ENCODE peak calls at places on chromosomes 12 and 14, in five cellular contexts. Z is A549, I is Panc1, H is SK-N-SH, R is K562. W is an unnamed sample.

GRCh38 chr14:37697489-37698121 is 102.2 kb downstream of the TTC6 start:
- DNase-seq in Z (peak), I (no peak), H (no peak), R (no peak), W (no peak)

GRCh38 chr14:95140060-95140858 is 17.1 kb downstream of the DICER1 start:
- DNase-seq in Z (no peak), I (no peak), H (no peak), R (no peak), W (no peak)

GRCh38 chr14:94926176-94926575 is 156.3 kb upstream of the GSC start:
- DNase-seq in Z (no peak), I (no peak), H (no peak), R (no peak), W (no peak)

GRCh38 chr14:93543766-93544165 is 113.0 kb downstream of the UNC79 start:
- DNase-seq in Z (peak), I (no peak), H (peak), R (peak), W (peak)

GRCh38 chr12:6635856-6636521 is at the start of gene LPAR5:
- DNase-seq in Z (peak), I (no peak), H (peak), R (peak), W (peak)

GRCh38 chr14:95433094-95433478 is 83.4 kb downstream of the SYNE3 start:
- DNase-seq in Z (no peak), I (no peak), H (no peak), R (no peak), W (no peak)

GRCh38 chr12:60191676-60192359 is 596.0 kb downstream of the SLC16A7 start:
- DNase-seq in Z (no peak), I (no peak), H (no peak), R (no peak), W (no peak)

GRCh38 chr12:22625671-22626251 is 790 bp downstream of the ETNK1 start:
- DNase-seq in Z (peak), I (no peak), H (peak), R (peak), W (peak)

GRCh38 chr12:118035194-118036041 is 18.9 kb downstream of the RFC5 start:
- DNase-seq in Z (peak), I (no peak), H (peak), R (no peak), W (no peak)

GRCh38 chr12:81329088-81329487 is 251.2 kb downstream of the ACSS3 start:
- DNase-seq in Z (peak), I (no peak), H (no peak), R (no peak), W (peak)

GRCh38 chr12:82740129-82741000 is 53.7 kb downstream of the TMTC2 start:
- DNase-seq in Z (peak), I (peak), H (no peak), R (no peak), W (peak)

GRCh38 chr14:50333010-50333409 is 20.9 kb downstream of the DMAC2L start:
- DNase-seq in Z (no peak), I (no peak), H (no peak), R (no peak), W (peak)

GRCh38 chr14:74064883-74065282 is 19.4 kb downstream of the ALDH6A1 start:
- DNase-seq in Z (no peak), I (no peak), H (no peak), R (no peak), W (no peak)

GRCh38 chr12:21438643-21439042 is 1.2 kb downstream of the PYROXD1 start:
- DNase-seq in Z (peak), I (no peak), H (no peak), R (peak), W (no peak)
- H3K4me3 ChIP-seq in Z (peak), I (peak), H (peak), R (peak), W (peak)

GRCh38 chr12:52414936-52415335 is 8.8 kb upstream of the KRT82 start:
- DNase-seq in Z (no peak), I (no peak), H (no peak), R (no peak), W (no peak)
- TF ChIP-seq REST in Z (no peak), I (no peak), H (no peak), R (no peak), W (no peak)

GRCh38 chr12:57888407-57889157 is 42.1 kb upstream of the CTDSP2 start:
- DNase-seq in Z (no peak), I (no peak), H (no peak), R (no peak), W (peak)

GRCh38 chr12:57889541-57889989 is 43.0 kb upstream of the CTDSP2 start:
- DNase-seq in Z (no peak), I (no peak), H (no peak), R (no peak), W (no peak)

GRCh38 chr12:57886590-57887363 is 40.2 kb upstream of the CTDSP2 start:
- DNase-seq in Z (no peak), I (no peak), H (no peak), R (no peak), W (no peak)

GRCh38 chr12:57885207-57885606 is 38.7 kb upstream of the CTDSP2 start:
- DNase-seq in Z (no peak), I (no peak), H (no peak), R (no peak), W (no peak)

DNA sequence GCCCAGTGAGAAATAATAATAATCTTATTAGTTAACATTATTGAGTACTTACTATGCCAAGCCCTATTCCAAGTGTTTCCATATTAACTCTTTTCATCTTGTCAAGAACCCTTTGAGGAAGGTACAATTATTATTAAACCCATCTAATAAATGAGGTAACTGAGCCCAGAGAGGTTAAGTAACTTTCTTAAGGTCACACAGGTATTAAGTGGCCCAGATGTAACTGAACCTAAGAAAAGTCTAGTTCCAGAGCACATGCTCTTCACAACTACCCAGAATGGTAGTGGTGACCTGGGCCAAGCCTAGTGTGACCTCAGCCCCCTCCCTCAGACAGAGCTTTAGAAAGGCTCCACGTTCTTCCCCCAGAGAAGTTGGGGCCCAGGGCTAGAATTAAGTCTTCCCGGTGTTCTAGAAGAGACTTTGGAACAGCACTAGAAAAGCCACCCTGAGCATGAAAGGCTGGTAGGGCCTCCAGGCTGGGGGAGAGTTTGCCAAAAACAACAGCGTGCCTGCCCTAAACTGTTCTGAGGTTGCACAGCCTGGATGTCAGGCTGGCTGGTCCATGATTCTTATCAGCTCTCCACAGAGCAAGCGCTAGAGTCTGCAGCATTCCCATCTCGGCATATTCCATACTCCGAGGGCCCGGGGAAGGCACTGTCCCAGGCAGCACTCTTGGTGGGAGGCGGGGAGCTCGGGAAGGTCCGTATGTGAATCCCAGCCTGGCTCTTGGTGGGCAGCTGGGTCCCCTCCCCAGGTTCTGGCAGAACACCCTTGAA is 41.3 kb upstream of the CTDSP2 start:
- DNase-seq in Z (no peak), I (no peak), H (peak), R (no peak), W (peak)
- H3K4me3 ChIP-seq in Z (no peak), I (peak), H (peak), R (no peak), W (peak)

GRCh38 chr12:124397399-124397679 is 102.4 kb downstream of the RFLNA start:
- DNase-seq in Z (no peak), I (no peak), H (peak), R (no peak), W (no peak)
- TF ChIP-seq REST in Z (no peak), I (no peak), H (no peak), R (no peak), W (no peak)

GRCh38 chr12:100185361-100185894 is 15.2 kb upstream of the ACTR6 start:
- DNase-seq in Z (no peak), I (no peak), H (peak), R (no peak), W (no peak)

GRCh38 chr12:100187068-100187467 is 13.5 kb upstream of the ACTR6 start:
- DNase-seq in Z (no peak), I (no peak), H (no peak), R (no peak), W (no peak)

GRCh38 chr12:100184549-100184948 is 16.1 kb upstream of the ACTR6 start:
- DNase-seq in Z (no peak), I (no peak), H (no peak), R (no peak), W (no peak)

GRCh38 chr12:100187857-100188519 is 12.6 kb upstream of the ACTR6 start:
- DNase-seq in Z (no peak), I (no peak), H (no peak), R (no peak), W (no peak)

GRCh38 chr12:100186071-100186470 is 14.5 kb upstream of the ACTR6 start:
- DNase-seq in Z (no peak), I (no peak), H (no peak), R (no peak), W (no peak)
- H3K4me3 ChIP-seq in Z (no peak), I (no peak), H (no peak), R (no peak), W (no peak)

W was measured in GM23338.